ENCODE peak calls at places on chromosome 12, in four cellular contexts. One of them, this sample, is unnamed.

GRCh38 chr12:32666018-32666417 is 13.1 kb upstream of the DNM1L start:
- DNase-seq in MM.1S: no peak
- DNase-seq in fibroblast of lung: no peak
- DNase-seq in fibroblast of pulmonary artery: no peak
- DNase-seq in this sample: no peak

GRCh38 chr12:10362828-10363664 is 26.8 kb downstream of the KLRK1 start:
- DNase-seq in fibroblast of pulmonary artery: peak
- DNase-seq in MM.1S: no peak
- DNase-seq in fibroblast of lung: no peak
- DNase-seq in this sample: no peak

GRCh38 chr12:130013771-130014484 is 110.1 kb upstream of the TMEM132D start:
- DNase-seq in MM.1S: no peak
- DNase-seq in fibroblast of pulmonary artery: peak
- DNase-seq in fibroblast of lung: peak
- DNase-seq in this sample: no peak

GRCh38 chr12:104309446-104309993 is 6.0 kb downstream of the EID3 start:
- DNase-seq in fibroblast of pulmonary artery: no peak
- DNase-seq in MM.1S: no peak
- DNase-seq in fibroblast of lung: no peak
- DNase-seq in this sample: no peak

GRCh38 chr12:72560370-72560769 is 288.2 kb downstream of the TRHDE start:
- DNase-seq in MM.1S: no peak
- DNase-seq in fibroblast of pulmonary artery: no peak
- DNase-seq in fibroblast of lung: no peak
- DNase-seq in this sample: no peak

GRCh38 chr12:47307680-47308399 is 228.1 kb upstream of the AMIGO2 start:
- DNase-seq in fibroblast of pulmonary artery: peak
- DNase-seq in fibroblast of lung: peak
- DNase-seq in MM.1S: peak
- DNase-seq in this sample: peak

GRCh38 chr12:47762850-47763440 is 4.3 kb upstream of the RAPGEF3 start:
- DNase-seq in fibroblast of pulmonary artery: no peak
- DNase-seq in MM.1S: no peak
- DNase-seq in fibroblast of lung: no peak
- DNase-seq in this sample: no peak

GRCh38 chr12:69015831-69016230 is 82.9 kb upstream of the CPM start:
- DNase-seq in MM.1S: no peak
- DNase-seq in fibroblast of lung: no peak
- DNase-seq in fibroblast of pulmonary artery: no peak
- DNase-seq in this sample: no peak

GRCh38 chr12:508795-509194 is 49.1 kb downstream of the B4GALNT3 start:
- DNase-seq in MM.1S: no peak
- DNase-seq in fibroblast of pulmonary artery: no peak
- DNase-seq in fibroblast of lung: no peak
- DNase-seq in this sample: no peak

DNA sequence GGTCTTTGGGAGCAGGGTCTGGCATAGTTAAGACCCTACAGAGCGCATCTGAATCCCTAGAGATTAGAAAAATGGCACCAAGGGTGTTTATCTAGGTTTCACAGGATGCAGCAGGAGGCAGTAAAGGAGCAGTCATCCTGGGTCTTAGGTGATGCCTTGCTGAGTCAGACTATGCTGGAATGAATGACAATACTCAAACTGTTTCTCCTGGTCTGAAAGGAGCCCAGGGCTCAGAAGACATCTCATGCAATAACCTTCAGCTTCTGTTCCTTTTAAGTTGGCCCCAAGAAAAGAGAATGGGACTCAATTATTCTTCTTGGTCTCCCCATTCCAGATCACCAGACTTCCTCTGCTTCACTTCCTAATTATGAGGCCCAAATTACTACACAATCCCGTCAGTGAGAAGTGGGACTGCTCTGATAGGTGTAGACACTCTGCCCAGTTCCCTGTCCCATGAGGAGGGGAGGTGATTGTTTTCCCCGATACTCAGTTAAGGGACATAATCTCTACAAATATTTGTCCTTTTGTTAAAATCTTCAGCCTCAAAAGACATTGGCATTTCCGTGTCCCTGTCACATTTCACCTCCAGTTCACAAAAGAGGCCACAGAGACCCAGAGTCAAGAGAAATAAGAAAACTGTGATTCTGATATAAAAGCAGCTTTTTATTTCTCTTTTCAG is 14.8 kb upstream of the APOF start:
- DNase-seq in MM.1S: no peak
- DNase-seq in fibroblast of pulmonary artery: peak
- DNase-seq in fibroblast of lung: peak
- DNase-seq in this sample: peak
- TF ChIP-seq CTCF in MM.1S: no peak
- TF ChIP-seq CTCF in fibroblast of pulmonary artery: no peak
- TF ChIP-seq CTCF in fibroblast of lung: no peak
- TF ChIP-seq CTCF in this sample: peak

DNA sequence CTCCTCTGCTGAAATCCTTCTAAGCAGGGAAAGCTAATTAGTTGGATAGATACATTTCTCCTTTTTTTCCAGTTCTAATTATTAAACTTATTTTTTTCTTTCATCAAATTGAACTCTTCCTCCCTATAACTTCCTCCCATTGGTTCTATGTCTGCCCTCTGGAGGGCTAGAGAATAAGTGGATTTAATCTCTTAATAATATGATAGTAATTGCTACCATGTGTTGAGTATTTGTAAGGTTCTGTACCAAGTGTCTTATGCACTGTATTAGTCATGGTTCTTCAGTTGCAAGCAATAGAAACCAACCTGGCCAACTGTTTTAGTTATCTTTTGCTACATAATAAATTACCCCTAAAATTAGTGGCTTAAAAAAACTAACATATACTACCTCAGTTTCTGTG is 190.5 kb upstream of the PLXNC1 start:
- DNase-seq in MM.1S: no peak
- DNase-seq in fibroblast of pulmonary artery: no peak
- DNase-seq in fibroblast of lung: no peak
- DNase-seq in this sample: peak
- TF ChIP-seq CTCF in MM.1S: no peak
- TF ChIP-seq CTCF in fibroblast of pulmonary artery: no peak
- TF ChIP-seq CTCF in fibroblast of lung: no peak
- TF ChIP-seq CTCF in this sample: peak

GRCh38 chr12:124525455-124525854 is 42.0 kb downstream of the NCOR2 start:
- DNase-seq in fibroblast of pulmonary artery: no peak
- DNase-seq in fibroblast of lung: no peak
- DNase-seq in MM.1S: no peak
- DNase-seq in this sample: no peak

GRCh38 chr12:124525927-124526692 is 41.3 kb downstream of the NCOR2 start:
- DNase-seq in MM.1S: no peak
- DNase-seq in fibroblast of pulmonary artery: no peak
- DNase-seq in fibroblast of lung: no peak
- DNase-seq in this sample: no peak

GRCh38 chr12:124529595-124530276 is 37.7 kb downstream of the NCOR2 start:
- DNase-seq in fibroblast of pulmonary artery: no peak
- DNase-seq in fibroblast of lung: no peak
- DNase-seq in MM.1S: peak
- DNase-seq in this sample: no peak

GRCh38 chr12:124530637-124531263 is 36.7 kb downstream of the NCOR2 start:
- DNase-seq in fibroblast of pulmonary artery: no peak
- DNase-seq in MM.1S: no peak
- DNase-seq in fibroblast of lung: no peak
- DNase-seq in this sample: no peak

GRCh38 chr12:124527861-124528561 is 39.4 kb downstream of the NCOR2 start:
- DNase-seq in fibroblast of pulmonary artery: no peak
- DNase-seq in MM.1S: no peak
- DNase-seq in fibroblast of lung: no peak
- DNase-seq in this sample: no peak
- TF ChIP-seq CTCF in fibroblast of pulmonary artery: no peak
- TF ChIP-seq CTCF in MM.1S: no peak
- TF ChIP-seq CTCF in fibroblast of lung: no peak
- TF ChIP-seq CTCF in this sample: peak

GRCh38 chr12:112270673-112271072 is 111.6 kb downstream of the HECTD4 start:
- DNase-seq in fibroblast of lung: no peak
- DNase-seq in MM.1S: no peak
- DNase-seq in fibroblast of pulmonary artery: no peak
- DNase-seq in this sample: no peak

GRCh38 chr12:112261559-112261958 is 120.7 kb downstream of the HECTD4 start:
- DNase-seq in fibroblast of lung: no peak
- DNase-seq in MM.1S: no peak
- DNase-seq in fibroblast of pulmonary artery: peak
- DNase-seq in this sample: no peak

DNA sequence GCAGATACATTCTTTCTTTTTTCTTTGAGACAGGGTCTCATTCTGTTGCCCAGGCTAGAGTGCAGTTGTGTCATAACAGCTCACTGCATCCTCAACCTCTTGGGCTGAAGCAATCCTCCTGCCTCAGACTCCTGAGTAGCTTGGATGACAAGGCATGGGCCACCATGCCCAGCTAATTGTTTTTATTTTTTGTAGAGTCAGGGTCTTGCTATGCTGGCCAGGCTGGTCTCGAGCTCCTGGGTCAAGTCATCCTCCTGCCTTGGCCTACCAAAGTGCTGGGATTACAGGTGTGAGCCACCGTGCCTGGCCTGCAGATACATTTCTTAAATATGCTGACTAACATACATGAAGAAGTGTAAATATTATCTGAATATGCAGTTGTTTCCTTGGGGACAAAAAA is 115.8 kb downstream of the HECTD4 start:
- DNase-seq in fibroblast of pulmonary artery: no peak
- DNase-seq in fibroblast of lung: no peak
- DNase-seq in MM.1S: no peak
- DNase-seq in this sample: no peak
- TF ChIP-seq CTCF in fibroblast of pulmonary artery: no peak
- TF ChIP-seq CTCF in fibroblast of lung: no peak
- TF ChIP-seq CTCF in MM.1S: no peak
- TF ChIP-seq CTCF in this sample: no peak

GRCh38 chr12:66107451-66107915 is 23.1 kb downstream of the LLPH start:
- DNase-seq in fibroblast of lung: peak
- DNase-seq in fibroblast of pulmonary artery: peak
- DNase-seq in MM.1S: peak
- DNase-seq in this sample: peak

GRCh38 chr12:66103011-66103913 is 27.3 kb downstream of the LLPH start:
- DNase-seq in fibroblast of lung: no peak
- DNase-seq in fibroblast of pulmonary artery: no peak
- DNase-seq in MM.1S: no peak
- DNase-seq in this sample: peak
- TF ChIP-seq CTCF in fibroblast of lung: peak
- TF ChIP-seq CTCF in fibroblast of pulmonary artery: peak
- TF ChIP-seq CTCF in MM.1S: peak
- TF ChIP-seq CTCF in this sample: peak

GRCh38 chr12:121839106-121839992 is 19.3 kb downstream of the HPD start:
- DNase-seq in MM.1S: peak
- DNase-seq in fibroblast of pulmonary artery: peak
- DNase-seq in fibroblast of lung: peak
- DNase-seq in this sample: peak
- TF ChIP-seq CTCF in MM.1S: peak
- TF ChIP-seq CTCF in fibroblast of pulmonary artery: peak
- TF ChIP-seq CTCF in fibroblast of lung: peak
- TF ChIP-seq CTCF in this sample: peak

GRCh38 chr12:82357845-82358199 is 365 bp downstream of the CCDC59 start:
- DNase-seq in fibroblast of pulmonary artery: no peak
- DNase-seq in fibroblast of lung: no peak
- DNase-seq in MM.1S: no peak
- DNase-seq in this sample: no peak

GRCh38 chr12:82357340-82357739 is 847 bp downstream of the CCDC59 start:
- DNase-seq in fibroblast of pulmonary artery: peak
- DNase-seq in MM.1S: no peak
- DNase-seq in fibroblast of lung: no peak
- DNase-seq in this sample: no peak

GRCh38 chr12:82361461-82361915 is 3.2 kb downstream of the METTL25 start:
- DNase-seq in fibroblast of lung: no peak
- DNase-seq in MM.1S: no peak
- DNase-seq in fibroblast of pulmonary artery: no peak
- DNase-seq in this sample: no peak

GRCh38 chr12:82358200-82359114 is at the start of the genes CCDC59 and METTL25:
- DNase-seq in fibroblast of lung: peak
- DNase-seq in MM.1S: peak
- DNase-seq in fibroblast of pulmonary artery: peak
- DNase-seq in this sample: peak

GRCh38 chr12:82359115-82359478 is 768 bp downstream of the METTL25 start:
- DNase-seq in fibroblast of lung: peak
- DNase-seq in fibroblast of pulmonary artery: no peak
- DNase-seq in MM.1S: peak
- DNase-seq in this sample: no peak
- TF ChIP-seq CTCF in fibroblast of lung: no peak
- TF ChIP-seq CTCF in fibroblast of pulmonary artery: no peak
- TF ChIP-seq CTCF in MM.1S: no peak
- TF ChIP-seq CTCF in this sample: no peak

GRCh38 chr12:101876861-101877815 is at the start of gene DRAM1:
- DNase-seq in fibroblast of lung: peak
- DNase-seq in MM.1S: peak
- DNase-seq in fibroblast of pulmonary artery: peak
- DNase-seq in this sample: peak
- TF ChIP-seq CTCF in fibroblast of lung: peak
- TF ChIP-seq CTCF in MM.1S: no peak
- TF ChIP-seq CTCF in fibroblast of pulmonary artery: no peak
- TF ChIP-seq CTCF in this sample: peak

GRCh38 chr12:27838543-27838942 is 58.5 kb upstream of the MANSC4 start:
- DNase-seq in MM.1S: no peak
- DNase-seq in fibroblast of lung: no peak
- DNase-seq in fibroblast of pulmonary artery: no peak
- DNase-seq in this sample: no peak

GRCh38 chr12:27841392-27841882 is 61.4 kb upstream of the MANSC4 start:
- DNase-seq in fibroblast of lung: no peak
- DNase-seq in MM.1S: no peak
- DNase-seq in fibroblast of pulmonary artery: no peak
- DNase-seq in this sample: peak

GRCh38 chr12:27844427-27845090 is 64.5 kb upstream of the MANSC4 start:
- DNase-seq in fibroblast of pulmonary artery: peak
- DNase-seq in fibroblast of lung: no peak
- DNase-seq in MM.1S: no peak
- DNase-seq in this sample: no peak

GRCh38 chr12:27843714-27844245 is 63.7 kb upstream of the MANSC4 start:
- DNase-seq in MM.1S: no peak
- DNase-seq in fibroblast of lung: peak
- DNase-seq in fibroblast of pulmonary artery: peak
- DNase-seq in this sample: no peak

DNA sequence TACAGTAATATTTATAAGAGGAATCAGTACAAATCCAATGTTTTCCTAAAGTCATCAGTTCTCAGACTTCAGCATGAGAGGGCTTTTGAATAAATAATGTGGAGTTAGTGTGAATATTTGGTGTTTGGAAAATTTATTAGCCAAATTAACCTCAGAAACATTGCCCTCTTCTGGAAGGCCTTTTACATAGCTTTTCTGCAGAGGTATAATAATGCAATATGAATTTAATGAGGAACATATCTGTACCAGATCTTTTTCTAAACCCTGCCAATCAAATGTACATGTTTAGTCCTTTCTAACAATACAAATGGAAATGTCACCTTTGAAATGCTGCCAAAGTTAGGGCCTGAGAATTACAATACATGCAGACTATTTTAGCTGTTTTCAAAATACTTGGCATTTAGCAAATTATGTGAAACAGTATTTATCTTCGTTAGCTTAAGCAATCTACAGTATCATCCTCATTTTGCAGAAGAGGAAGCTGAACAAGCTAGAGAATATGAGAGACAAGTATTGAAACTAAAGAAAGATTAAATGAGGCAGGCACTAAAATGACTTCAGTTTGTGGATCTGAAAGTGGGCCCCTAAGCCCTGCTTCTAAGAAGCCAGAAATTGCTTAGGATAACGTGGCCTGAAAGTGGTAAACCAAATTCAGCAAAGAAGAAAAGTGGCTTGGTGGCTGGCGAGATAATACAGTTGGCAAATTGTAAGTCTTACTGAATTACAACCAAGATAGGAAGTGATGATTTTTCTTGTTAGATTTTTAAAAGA is 60.4 kb upstream of the MANSC4 start:
- DNase-seq in MM.1S: peak
- DNase-seq in fibroblast of lung: peak
- DNase-seq in fibroblast of pulmonary artery: no peak
- DNase-seq in this sample: peak
- TF ChIP-seq CTCF in MM.1S: peak
- TF ChIP-seq CTCF in fibroblast of lung: peak
- TF ChIP-seq CTCF in fibroblast of pulmonary artery: peak
- TF ChIP-seq CTCF in this sample: peak